ENCODE peak calls at places on chromosomes 4 and X, in eight cellular contexts. B is NCI-H2171, G is fibroblast of mammary gland, S is caudate nucleus, V is NCI-H2029 treated with DMSO at 0.1 percent for 48 hours, E is astrocyte of the spinal cord, Z is fibroblast of the aortic adventitia, I is kidney epithelial cell. W is an unnamed sample.

GRCh38 chr4:150067859-150068258 is 10.4 kb upstream of the DCLK2 start:
- DNase-seq in I (no peak), G (peak), Z (no peak), B (no peak), V (no peak), E (no peak), S (no peak), W (no peak)

GRCh38 chrX:85922821-85923220 is 124.5 kb downstream of the CHM start:
- DNase-seq in Z (peak), V (no peak), G (peak), I (peak), B (no peak), S (no peak), E (peak), W (peak)

GRCh38 chrX:133670394-133670793 is 255.1 kb upstream of the GPC4 start:
- DNase-seq in S (no peak), I (no peak), G (peak), Z (peak), B (peak), V (no peak), E (peak), W (peak)

GRCh38 chrX:150255441-150256296 is 107.4 kb upstream of the MAMLD1 start:
- DNase-seq in I (no peak), Z (no peak), G (no peak), V (no peak), E (no peak), B (no peak), S (no peak), W (no peak)

GRCh38 chr4:1792832-1793495 is at the start of gene FGFR3:
- DNase-seq in E (no peak), G (no peak), I (no peak), S (no peak), Z (no peak), B (peak), V (no peak), W (no peak)

GRCh38 chr4:150581611-150582010 is 340 bp upstream of the MAB21L2 start:
- DNase-seq in Z (peak), E (peak), G (no peak), B (no peak), I (no peak), S (no peak), V (no peak), W (peak)

GRCh38 chrX:108071578-108071977 is 19.8 kb downstream of the PSMD10 start:
- DNase-seq in V (no peak), B (no peak), S (no peak), Z (no peak), E (no peak), I (no peak), G (no peak), W (no peak)

GRCh38 chr4:92599044-92599443 is 295.3 kb downstream of the GRID2 start:
- DNase-seq in B (no peak), I (no peak), E (peak), Z (no peak), S (no peak), V (no peak), G (no peak), W (no peak)

GRCh38 chr4:108148316-108148715 is 20.4 kb downstream of the LEF1 start:
- DNase-seq in E (no peak), Z (no peak), V (no peak), G (no peak), S (no peak), B (no peak), I (no peak), W (no peak)

GRCh38 chr4:37802068-37802666 is 24.3 kb upstream of the PGM2 start:
- DNase-seq in S (peak), I (peak), B (peak), V (peak), G (peak), E (peak), Z (peak), W (no peak)

GRCh38 chrX:151268836-151269235 is 92.5 kb downstream of the GPR50 start:
- DNase-seq in B (no peak), V (no peak), I (no peak), Z (no peak), E (no peak), S (no peak), G (no peak), W (no peak)

GRCh38 chr4:157590679-157591078 is 370.2 kb downstream of the GRIA2 start:
- DNase-seq in G (no peak), E (no peak), B (no peak), Z (no peak), S (no peak), I (no peak), V (no peak), W (no peak)

GRCh38 chrX:150849996-150850720 is 48.3 kb downstream of the CD99L2 start:
- DNase-seq in I (no peak), V (no peak), S (no peak), E (no peak), B (no peak), Z (no peak), G (no peak), W (no peak)

GRCh38 chrX:9207142-9207541 is 173.2 kb upstream of the FAM9B start:
- DNase-seq in Z (peak), V (no peak), I (no peak), G (peak), E (no peak), B (no peak), S (no peak), W (peak)

W was measured in iris pigment epithelial cell.